ENCODE peak calls at places on chromosomes 11 and 22, in four cellular contexts. O, E, I and P are unnamed samples.

GRCh38 chr22:44357962-44358553 is 45.3 kb upstream of the SHISAL1 start:
- DNase-seq in O (no peak), E (no peak), I (no peak), P (no peak)

GRCh38 chr11:46724088-46724487 is 5.1 kb downstream of the F2 start:
- DNase-seq in E (no peak), O (no peak), I (no peak), P (no peak)

GRCh38 chr22:45172872-45173585 is 9.3 kb downstream of the NUP50 start:
- DNase-seq in E (no peak), I (no peak), O (no peak), P (no peak)

GRCh38 chr11:70109006-70109405 is 30.9 kb downstream of the ANO1 start:
- DNase-seq in E (peak), I (no peak), O (no peak), P (no peak)

GRCh38 chr11:47398011-47398410 is 10.4 kb upstream of the SLC39A13 start:
- DNase-seq in E (no peak), I (no peak), O (no peak), P (no peak)

GRCh38 chr11:65213322-65214211 is 31.8 kb downstream of the CAPN1 start:
- DNase-seq in I (peak), E (peak), O (no peak), P (no peak)

GRCh38 chr11:29190313-29190712 is 826.5 kb downstream of the KCNA4 start:
- DNase-seq in O (no peak), E (no peak), I (no peak), P (no peak)

GRCh38 chr11:12125609-12126149 is 15.3 kb downstream of the MICAL2 start:
- DNase-seq in O (no peak), I (no peak), E (no peak), P (no peak)

GRCh38 chr11:46382644-46383403 is 1.4 kb downstream of the MDK start:
- DNase-seq in I (no peak), O (peak), E (peak), P (no peak)

GRCh38 chr11:66981976-66982578 is 7.0 kb downstream of the C11orf86 start:
- DNase-seq in O (peak), I (peak), E (peak), P (peak)